ENCODE peak calls at places on chromosomes 7 and 10, in six cellular contexts. H is fibroblast of mammary gland, D is Ammon's horn, Q is NCI-H748 treated with DMSO at 0.1 percent for 48 hours, R is astrocyte of the spinal cord, I is mucosa of gallbladder. B is an unnamed sample.

GRCh38 chr7:44667190-44667589 is 60.8 kb downstream of the OGDH start:
- DNase-seq in D (no peak), H (no peak), Q (no peak), I (no peak), R (no peak), B (no peak)

GRCh38 chr7:45709168-45710034 is 135.2 kb downstream of the ADCY1 start:
- DNase-seq in H (peak), D (no peak), R (no peak), Q (no peak), I (peak), B (no peak)

GRCh38 chr7:14861456-14861855 is 41.1 kb downstream of the DGKB start:
- DNase-seq in Q (no peak), R (no peak), H (no peak), I (no peak), D (no peak), B (no peak)

GRCh38 chr7:69438584-69438983 is 159.7 kb upstream of the AUTS2 start:
- DNase-seq in H (peak), R (no peak), I (peak), D (no peak), Q (no peak), B (no peak)

GRCh38 chr10:82544377-82544776 is 669.4 kb downstream of the NRG3 start:
- DNase-seq in I (no peak), R (no peak), D (no peak), Q (no peak), H (no peak), B (no peak)

GRCh38 chr10:82910301-82910700 is 1035.3 kb downstream of the NRG3 start:
- DNase-seq in Q (no peak), H (no peak), I (no peak), R (no peak), D (no peak), B (no peak)

GRCh38 chr10:109933984-109934565 is 10.8 kb upstream of the XPNPEP1 start:
- DNase-seq in I (peak), H (peak), Q (no peak), R (peak), D (peak), B (no peak)

GRCh38 chr10:63767512-63767911 is 246.3 kb downstream of the REEP3 start:
- DNase-seq in H (peak), R (peak), D (no peak), Q (no peak), I (no peak), B (no peak)

GRCh38 chr10:60048146-60048545 is 141.8 kb upstream of the CCDC6 start:
- DNase-seq in R (peak), H (peak), D (no peak), I (no peak), Q (peak), B (no peak)

GRCh38 chr10:133399123-133399601 is 5.2 kb downstream of the MTG1 start:
- DNase-seq in H (no peak), Q (no peak), R (no peak), I (no peak), D (no peak), B (no peak)

GRCh38 chr7:89813096-89813495 is 341.2 kb upstream of the STEAP1 start:
- DNase-seq in D (no peak), Q (no peak), R (no peak), H (no peak), I (no peak), B (no peak)

GRCh38 chr10:112801748-112802147 is 148.3 kb upstream of the TCF7L2 start:
- DNase-seq in I (no peak), R (no peak), D (no peak), H (no peak), Q (no peak), B (no peak)

GRCh38 chr7:25821225-25821624 is 330.8 kb upstream of the NFE2L3 start:
- DNase-seq in Q (no peak), R (no peak), D (no peak), I (no peak), H (no peak), B (no peak)

GRCh38 chr7:74271742-74272141 is 17.5 kb upstream of the CLIP2 start:
- DNase-seq in I (no peak), D (no peak), R (no peak), Q (no peak), H (no peak), B (no peak)

GRCh38 chr7:158403013-158403821 is 184.4 kb downstream of the PTPRN2 start:
- DNase-seq in H (no peak), R (no peak), I (no peak), Q (no peak), D (no peak), B (no peak)

GRCh38 chr10:88389456-88389855 is 193.7 kb downstream of the RNLS start:
- DNase-seq in Q (no peak), R (peak), D (peak), H (peak), I (peak), B (no peak)

GRCh38 chr7:105149827-105150226 is 135.8 kb downstream of the KMT2E start:
- DNase-seq in H (peak), R (peak), Q (no peak), D (no peak), I (no peak), B (no peak)

GRCh38 chr7:104958278-104958903 is 55.6 kb upstream of the KMT2E start:
- DNase-seq in R (no peak), H (no peak), I (no peak), D (no peak), Q (no peak), B (no peak)

GRCh38 chr7:94374231-94374630 is 20.5 kb upstream of the COL1A2 start:
- DNase-seq in R (peak), I (peak), Q (no peak), D (no peak), H (peak), B (no peak)

GRCh38 chr7:42726066-42726785 is 185.6 kb downstream of the C7orf25 start:
- DNase-seq in Q (no peak), D (no peak), H (peak), R (no peak), I (no peak), B (no peak)

B was measured in NCI-H1105.